ENCODE peak calls at places on chromosomes 1 and 21, in seven cellular contexts. F, N, T, M, U, H and X are unnamed samples.

GRCh38 chr21:46188226-46189212 is 4.3 kb upstream of the SPATC1L start:
- DNase-seq in F (no peak), N (peak), T (peak), M (peak), U (peak), H (no peak), X (peak)

GRCh38 chr1:221470000-221470698 is 271.7 kb downstream of the DUSP10 start:
- DNase-seq in F (no peak), N (no peak), T (no peak), M (no peak), U (no peak), H (no peak), X (no peak)

GRCh38 chr1:111571987-111572386 is 47.6 kb upstream of the RAP1A start:
- DNase-seq in F (no peak), N (no peak), T (no peak), M (no peak), U (no peak), H (no peak), X (no peak)

GRCh38 chr1:34162852-34163766 is 1.9 kb downstream of the CSMD2 start:
- DNase-seq in F (no peak), N (peak), T (peak), M (peak), U (peak), H (peak), X (peak)

GRCh38 chr1:39102537-39103320 is 76.6 kb downstream of the NDUFS5 start:
- DNase-seq in F (peak), N (no peak), T (peak), M (peak), U (no peak), H (peak), X (no peak)

GRCh38 chr1:6028042-6028895 is 17.4 kb upstream of the KCNAB2 start:
- DNase-seq in F (peak), N (no peak), T (peak), M (no peak), U (no peak), H (no peak), X (no peak)

GRCh38 chr1:229993060-229993459 is 74.0 kb upstream of the GALNT2 start:
- DNase-seq in F (peak), N (no peak), T (no peak), M (no peak), U (no peak), H (no peak), X (no peak)

GRCh38 chr1:27348861-27349783 is 7.3 kb downstream of the SYTL1 start:
- DNase-seq in F (no peak), N (no peak), T (no peak), M (no peak), U (no peak), H (no peak), X (no peak)

GRCh38 chr1:215957692-215958091 is 390.6 kb downstream of the KCTD3 start:
- DNase-seq in F (no peak), N (no peak), T (no peak), M (no peak), U (no peak), H (no peak), X (no peak)

GRCh38 chr21:16134134-16134533 is 404.4 kb downstream of the USP25 start:
- DNase-seq in F (no peak), N (no peak), T (no peak), M (no peak), U (no peak), H (no peak), X (no peak)

GRCh38 chr1:151371744-151372410 is 628 bp downstream of the SELENBP1 start:
- DNase-seq in F (no peak), N (peak), T (peak), M (peak), U (peak), H (peak), X (peak)

GRCh38 chr1:17719874-17720273 is 35.3 kb upstream of the ACTL8 start:
- DNase-seq in F (no peak), N (no peak), T (no peak), M (no peak), U (no peak), H (no peak), X (no peak)

GRCh38 chr1:79745928-79746327 is 739.4 kb upstream of the ADGRL4 start:
- DNase-seq in F (no peak), N (no peak), T (no peak), M (no peak), U (no peak), H (no peak), X (no peak)